ENCODE peak calls at places on chromosomes 2 and 18, in five cellular contexts. One of them, this sample, is unnamed.
A peak's percentile ranks its signal among the peaks of the same experiment; 100 is the strongest.

GRCh38 chr18:37565985-37566478 is 434 bp upstream of the CELF4 start:
- DNase-seq in GM12878: no peak
- DNase-seq in HCT116: no peak
- DNase-seq in CD8-positive, alpha-beta memory T cell: no peak
- DNase-seq in GM23248: peak; percentile 68
- DNase-seq in this sample: no peak

GRCh38 chr18:58846325-58846724 is 18.4 kb upstream of the ZNF532 start:
- DNase-seq in GM12878: no peak
- DNase-seq in HCT116: no peak
- DNase-seq in CD8-positive, alpha-beta memory T cell: no peak
- DNase-seq in GM23248: no peak
- DNase-seq in this sample: no peak

GRCh38 chr2:113978524-113979171 is 88.8 kb downstream of the ACTR3 start:
- DNase-seq in GM12878: no peak
- DNase-seq in HCT116: no peak
- DNase-seq in CD8-positive, alpha-beta memory T cell: no peak
- DNase-seq in GM23248: no peak
- DNase-seq in this sample: no peak

GRCh38 chr2:217794133-217794986 is 208.4 kb downstream of the TNS1 start:
- DNase-seq in GM12878: no peak
- DNase-seq in HCT116: no peak
- DNase-seq in CD8-positive, alpha-beta memory T cell: no peak
- DNase-seq in GM23248: no peak
- DNase-seq in this sample: peak; percentile 19

GRCh38 chr2:162312853-162313252 is 5.6 kb downstream of the IFIH1 start:
- DNase-seq in GM12878: no peak
- DNase-seq in HCT116: no peak
- DNase-seq in CD8-positive, alpha-beta memory T cell: no peak
- DNase-seq in GM23248: no peak
- DNase-seq in this sample: no peak

GRCh38 chr18:35728676-35729075 is 147.1 kb downstream of the GALNT1 start:
- DNase-seq in GM12878: no peak
- DNase-seq in HCT116: no peak
- DNase-seq in CD8-positive, alpha-beta memory T cell: no peak
- DNase-seq in GM23248: no peak
- DNase-seq in this sample: no peak

GRCh38 chr2:127398239-127398590 is 10.4 kb upstream of the MAP3K2 start:
- DNase-seq in GM12878: no peak
- DNase-seq in HCT116: peak; percentile 81
- DNase-seq in CD8-positive, alpha-beta memory T cell: no peak
- DNase-seq in GM23248: peak; percentile 98
- DNase-seq in this sample: peak; percentile 74

GRCh38 chr2:98809878-98810587 is 79.1 kb upstream of the MGAT4A start:
- DNase-seq in GM12878: no peak
- DNase-seq in HCT116: no peak
- DNase-seq in CD8-positive, alpha-beta memory T cell: no peak
- DNase-seq in GM23248: no peak
- DNase-seq in this sample: no peak

GRCh38 chr2:112725545-112726457 is 5.0 kb downstream of the NT5DC4 start:
- DNase-seq in GM12878: peak; percentile 46
- DNase-seq in HCT116: peak; percentile 59
- DNase-seq in CD8-positive, alpha-beta memory T cell: no peak
- DNase-seq in GM23248: no peak
- DNase-seq in this sample: no peak

GRCh38 chr2:169775354-169775753 is 23.3 kb upstream of the SSB start:
- DNase-seq in GM12878: no peak
- DNase-seq in HCT116: no peak
- DNase-seq in CD8-positive, alpha-beta memory T cell: no peak
- DNase-seq in GM23248: no peak
- DNase-seq in this sample: no peak

GRCh38 chr2:218043701-218044109 is 25.3 kb upstream of the RUFY4 start:
- DNase-seq in GM12878: no peak
- DNase-seq in HCT116: no peak
- DNase-seq in CD8-positive, alpha-beta memory T cell: no peak
- DNase-seq in GM23248: no peak
- DNase-seq in this sample: no peak

GRCh38 chr2:42923632-42924425 is 131.4 kb upstream of the HAAO start:
- DNase-seq in GM12878: no peak
- DNase-seq in HCT116: no peak
- DNase-seq in CD8-positive, alpha-beta memory T cell: no peak
- DNase-seq in GM23248: peak; percentile 75
- DNase-seq in this sample: no peak

GRCh38 chr2:240637901-240638175 is 12.6 kb downstream of the GPR35 start:
- DNase-seq in GM12878: no peak
- DNase-seq in HCT116: no peak
- DNase-seq in CD8-positive, alpha-beta memory T cell: no peak
- DNase-seq in GM23248: no peak
- DNase-seq in this sample: no peak

GRCh38 chr2:181456660-181457120 is 496 bp upstream of the ITGA4 start:
- DNase-seq in GM12878: peak; percentile 53
- DNase-seq in HCT116: no peak
- DNase-seq in CD8-positive, alpha-beta memory T cell: peak; percentile 86
- DNase-seq in GM23248: peak; percentile 53
- DNase-seq in this sample: peak; percentile 16

GRCh38 chr2:10302479-10303173 is at the start of gene HPCAL1:
- DNase-seq in GM12878: peak; percentile 40
- DNase-seq in HCT116: peak; percentile 36
- DNase-seq in CD8-positive, alpha-beta memory T cell: peak; percentile 83
- DNase-seq in GM23248: peak; percentile 91
- DNase-seq in this sample: peak; percentile 86

GRCh38 chr2:10304458-10305253 is 2.0 kb downstream of the HPCAL1 start:
- DNase-seq in GM12878: no peak
- DNase-seq in HCT116: no peak
- DNase-seq in CD8-positive, alpha-beta memory T cell: no peak
- DNase-seq in GM23248: no peak
- DNase-seq in this sample: peak; percentile 34

GRCh38 chr2:10303174-10303633 is 500 bp downstream of the HPCAL1 start:
- DNase-seq in GM12878: no peak
- DNase-seq in HCT116: no peak
- DNase-seq in CD8-positive, alpha-beta memory T cell: no peak
- DNase-seq in GM23248: peak; percentile 59
- DNase-seq in this sample: peak; percentile 32

GRCh38 chr2:10305254-10305635 is 2.5 kb downstream of the HPCAL1 start:
- DNase-seq in GM12878: no peak
- DNase-seq in HCT116: no peak
- DNase-seq in CD8-positive, alpha-beta memory T cell: peak; percentile 70
- DNase-seq in GM23248: peak; percentile 54
- DNase-seq in this sample: no peak

DNA sequence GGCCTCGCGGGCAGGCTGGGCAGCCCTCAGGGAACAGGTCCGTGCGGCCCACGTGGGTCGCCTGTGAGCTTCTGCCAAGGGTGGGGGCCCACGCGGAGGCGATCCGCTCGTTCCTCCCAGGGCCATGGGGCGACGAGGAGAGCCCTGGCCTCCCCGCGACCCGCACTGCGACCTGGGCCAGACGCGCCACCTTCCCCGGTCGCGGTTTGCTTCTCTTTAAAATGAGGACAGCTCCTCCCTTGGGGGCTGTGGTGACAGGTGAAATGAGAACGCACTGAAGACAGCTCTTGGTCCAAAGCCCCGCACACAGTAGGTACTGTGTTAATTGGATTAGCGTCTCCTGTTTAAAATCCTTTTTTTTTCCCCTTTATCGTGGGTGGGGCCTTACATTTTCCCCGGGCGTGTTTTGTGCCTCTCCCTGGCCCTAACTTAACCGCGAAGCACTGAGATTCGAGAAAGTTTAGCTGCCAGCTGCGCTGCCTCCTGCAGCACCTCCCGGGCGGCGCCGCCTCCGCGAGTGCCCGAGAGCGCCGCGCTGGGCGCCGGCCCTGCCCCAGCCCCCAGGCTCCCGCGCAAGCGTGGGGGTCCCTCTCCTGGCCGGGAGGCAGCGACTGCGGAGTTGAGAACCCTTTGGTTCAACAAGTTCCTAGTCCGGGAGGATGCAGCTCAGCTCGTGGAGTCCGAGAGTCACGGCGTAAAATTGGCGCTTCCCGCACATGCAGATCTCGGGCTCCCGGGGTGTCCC is 1.1 kb downstream of the HPCAL1 start:
- DNase-seq in GM12878: no peak
- DNase-seq in HCT116: no peak
- DNase-seq in CD8-positive, alpha-beta memory T cell: peak; percentile 56
- DNase-seq in GM23248: peak; percentile 78
- DNase-seq in this sample: peak; percentile 54
- H3K4me1 ChIP-seq in GM12878: peaks cover 16% of the 10 kb centered on the region
- H3K4me1 ChIP-seq in HCT116: peaks cover 14% of the 10 kb centered on the region
- H3K4me1 ChIP-seq in CD8-positive, alpha-beta memory T cell: peaks cover 61% of the 10 kb centered on the region
- H3K4me1 ChIP-seq in GM23248: peaks cover 17% of the 10 kb centered on the region
- H3K4me1 ChIP-seq in this sample: peaks cover 5% of the 10 kb centered on the region

GRCh38 chr2:196144513-196145126 is 26.8 kb downstream of the STK17B start:
- DNase-seq in GM12878: no peak
- DNase-seq in HCT116: no peak
- DNase-seq in CD8-positive, alpha-beta memory T cell: no peak
- DNase-seq in GM23248: no peak
- DNase-seq in this sample: no peak

GRCh38 chr2:196149926-196150325 is 21.5 kb downstream of the STK17B start:
- DNase-seq in GM12878: no peak
- DNase-seq in HCT116: no peak
- DNase-seq in CD8-positive, alpha-beta memory T cell: no peak
- DNase-seq in GM23248: no peak
- DNase-seq in this sample: no peak

GRCh38 chr2:196143641-196144236 is 27.6 kb downstream of the STK17B start:
- DNase-seq in GM12878: no peak
- DNase-seq in HCT116: no peak
- DNase-seq in CD8-positive, alpha-beta memory T cell: no peak
- DNase-seq in GM23248: peak; percentile 87
- DNase-seq in this sample: no peak

GRCh38 chr2:196148736-196149135 is 22.6 kb downstream of the STK17B start:
- DNase-seq in GM12878: no peak
- DNase-seq in HCT116: no peak
- DNase-seq in CD8-positive, alpha-beta memory T cell: no peak
- DNase-seq in GM23248: no peak
- DNase-seq in this sample: no peak

GRCh38 chr2:196145256-196145655 is 26.1 kb downstream of the STK17B start:
- DNase-seq in GM12878: no peak
- DNase-seq in HCT116: no peak
- DNase-seq in CD8-positive, alpha-beta memory T cell: no peak
- DNase-seq in GM23248: no peak
- DNase-seq in this sample: no peak
- H3K36me3 ChIP-seq in GM12878: peaks cover 44% of the 10 kb centered on the region
- H3K36me3 ChIP-seq in HCT116: peaks cover 8% of the 10 kb centered on the region
- H3K36me3 ChIP-seq in CD8-positive, alpha-beta memory T cell: peaks cover 51% of the 10 kb centered on the region
- H3K36me3 ChIP-seq in GM23248: peaks cover 21% of the 10 kb centered on the region
- H3K36me3 ChIP-seq in this sample: no peaks in the 10 kb centered on the region

GRCh38 chr2:17593445-17593840 is 52.9 kb downstream of the VSNL1 start:
- DNase-seq in GM12878: no peak
- DNase-seq in HCT116: no peak
- DNase-seq in CD8-positive, alpha-beta memory T cell: no peak
- DNase-seq in GM23248: no peak
- DNase-seq in this sample: no peak
- H3K4me1 ChIP-seq in GM12878: no peaks in the 10 kb centered on the region
- H3K4me1 ChIP-seq in HCT116: no peaks in the 10 kb centered on the region
- H3K4me1 ChIP-seq in CD8-positive, alpha-beta memory T cell: no peaks in the 10 kb centered on the region
- H3K4me1 ChIP-seq in GM23248: peaks cover 13% of the 10 kb centered on the region
- H3K4me1 ChIP-seq in this sample: no peaks in the 10 kb centered on the region

DNA sequence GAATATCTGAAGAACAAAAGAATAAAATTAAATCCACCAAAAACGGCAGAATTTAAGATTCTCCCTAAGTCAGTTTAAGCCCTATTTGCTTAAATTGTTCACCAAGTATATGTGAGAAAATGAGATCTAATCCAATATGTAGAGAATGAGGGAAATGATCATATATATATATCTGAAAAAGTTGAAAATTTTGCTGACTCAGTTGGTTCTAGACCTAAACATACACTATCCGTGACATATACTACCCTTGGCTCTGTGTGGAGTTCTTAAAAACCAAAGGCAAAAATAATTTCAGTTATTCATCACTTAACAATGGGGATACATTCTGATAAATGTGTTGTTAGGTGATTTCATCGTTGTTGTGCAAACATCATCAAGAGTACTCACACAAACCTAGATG is 7.3 kb downstream of the SS18 start:
- DNase-seq in GM12878: no peak
- DNase-seq in HCT116: no peak
- DNase-seq in CD8-positive, alpha-beta memory T cell: no peak
- DNase-seq in GM23248: no peak
- DNase-seq in this sample: no peak
- H3K36me3 ChIP-seq in GM12878: peaks cover 17% of the 10 kb centered on the region
- H3K36me3 ChIP-seq in HCT116: peaks cover 33% of the 10 kb centered on the region
- H3K36me3 ChIP-seq in CD8-positive, alpha-beta memory T cell: peaks cover 4% of the 10 kb centered on the region
- H3K36me3 ChIP-seq in GM23248: peaks cover 76% of the 10 kb centered on the region
- H3K36me3 ChIP-seq in this sample: no peaks in the 10 kb centered on the region

GRCh38 chr18:78875268-78875997 is 104.2 kb upstream of the SALL3 start:
- DNase-seq in GM12878: no peak
- DNase-seq in HCT116: peak; percentile 19
- DNase-seq in CD8-positive, alpha-beta memory T cell: no peak
- DNase-seq in GM23248: peak; percentile 7
- DNase-seq in this sample: no peak

GRCh38 chr18:78873916-78874505 is 105.6 kb upstream of the SALL3 start:
- DNase-seq in GM12878: no peak
- DNase-seq in HCT116: no peak
- DNase-seq in CD8-positive, alpha-beta memory T cell: no peak
- DNase-seq in GM23248: peak; percentile 41
- DNase-seq in this sample: no peak

GRCh38 chr18:78875998-78876650 is 103.5 kb upstream of the SALL3 start:
- DNase-seq in GM12878: no peak
- DNase-seq in HCT116: no peak
- DNase-seq in CD8-positive, alpha-beta memory T cell: no peak
- DNase-seq in GM23248: no peak
- DNase-seq in this sample: no peak

GRCh38 chr18:78878335-78878734 is 101.3 kb upstream of the SALL3 start:
- DNase-seq in GM12878: no peak
- DNase-seq in HCT116: no peak
- DNase-seq in CD8-positive, alpha-beta memory T cell: no peak
- DNase-seq in GM23248: no peak
- DNase-seq in this sample: no peak

GRCh38 chr18:78876868-78877267 is 102.8 kb upstream of the SALL3 start:
- DNase-seq in GM12878: no peak
- DNase-seq in HCT116: no peak
- DNase-seq in CD8-positive, alpha-beta memory T cell: no peak
- DNase-seq in GM23248: no peak
- DNase-seq in this sample: no peak
- H3K4me1 ChIP-seq in GM12878: no peaks in the 10 kb centered on the region
- H3K4me1 ChIP-seq in HCT116: no peaks in the 10 kb centered on the region
- H3K4me1 ChIP-seq in CD8-positive, alpha-beta memory T cell: no peaks in the 10 kb centered on the region
- H3K4me1 ChIP-seq in GM23248: no peaks in the 10 kb centered on the region
- H3K4me1 ChIP-seq in this sample: no peaks in the 10 kb centered on the region

DNA sequence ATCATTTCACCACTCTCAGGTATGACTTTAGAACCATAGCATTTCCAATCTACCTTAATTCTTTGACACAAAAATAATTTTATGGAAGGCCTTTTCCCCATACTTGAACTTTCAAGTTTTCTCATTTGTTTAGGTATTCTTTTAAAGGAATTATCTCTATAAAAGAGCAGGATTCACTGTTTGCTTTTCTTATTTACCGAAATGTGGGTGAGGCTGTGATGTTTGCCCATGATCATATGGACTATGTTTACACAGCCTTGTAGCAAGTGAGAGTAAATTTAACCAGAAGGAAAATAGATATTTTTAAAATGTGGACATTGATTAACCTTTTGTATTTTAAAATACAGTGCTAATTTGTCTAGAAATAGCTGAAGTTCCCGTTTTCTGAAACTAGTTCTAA is 26.3 kb downstream of the CAB39 start:
- DNase-seq in GM12878: no peak
- DNase-seq in HCT116: no peak
- DNase-seq in CD8-positive, alpha-beta memory T cell: no peak
- DNase-seq in GM23248: no peak
- DNase-seq in this sample: no peak
- H3K36me3 ChIP-seq in GM12878: peaks cover 11% of the 10 kb centered on the region
- H3K36me3 ChIP-seq in HCT116: peaks cover 5% of the 10 kb centered on the region
- H3K36me3 ChIP-seq in CD8-positive, alpha-beta memory T cell: no peaks in the 10 kb centered on the region
- H3K36me3 ChIP-seq in GM23248: peaks cover 5% of the 10 kb centered on the region
- H3K36me3 ChIP-seq in this sample: no peaks in the 10 kb centered on the region